ENCODE peak calls at places on chromosomes 12 and 14, in nine cellular contexts. V is neural crest cell; O is IMR-90; A is ACHN; T is progenitor cell of endocrine pancreas; J is H7; D is astrocyte of the spinal cord; E is CD4-positive, alpha-beta memory T cell; U is activated naive CD4-positive, alpha-beta T cell treated with anti-CD3 and anti-CD28 coated beads, Interleukin-2, amount 50 U/mL, for 16 hours. Q is an unnamed sample.
A peak's percentile ranks its signal among the peaks of the same experiment; 100 is the strongest.

GRCh38 chr12:121238604-121239334 is 28.8 kb downstream of the P2RX4 start:
- DNase-seq in U (no peak), E (no peak), J (peak; percentile 72), D (peak; percentile 5), A (no peak), T (no peak), O (no peak), V (no peak), Q (no peak)

GRCh38 chr12:124738636-124739467 is 124.8 kb downstream of the SCARB1 start:
- DNase-seq in D (peak; percentile 92), A (no peak), U (no peak), E (no peak), O (peak; percentile 82), V (peak; percentile 68), T (no peak), J (no peak), Q (peak; percentile 21)

GRCh38 chr14:58560208-58560607 is 77.6 kb upstream of the DACT1 start:
- DNase-seq in E (no peak), T (no peak), U (no peak), J (no peak), O (peak; percentile 80), A (no peak), D (no peak), V (no peak), Q (no peak)

GRCh38 chr12:43501705-43502104 is 50.3 kb downstream of the ADAMTS20 start:
- DNase-seq in V (no peak), D (peak; percentile 48), T (no peak), A (peak; percentile 44), J (peak; percentile 48), E (no peak), U (no peak), O (peak; percentile 34), Q (no peak)

GRCh38 chr12:2844786-2845185 is 10.0 kb upstream of the NRIP2 start:
- DNase-seq in D (no peak), V (no peak), T (no peak), A (no peak), U (no peak), O (peak; percentile 18), J (no peak), E (no peak), Q (no peak)

GRCh38 chr12:53289891-53290290 is 5.5 kb upstream of the PFDN5 start:
- DNase-seq in O (peak; percentile 52), D (no peak), U (no peak), T (no peak), A (peak; percentile 68), E (no peak), V (no peak), J (no peak), Q (no peak)

GRCh38 chr12:7801460-7801859 is 12.3 kb downstream of the NANOG start:
- DNase-seq in T (no peak), E (no peak), U (no peak), J (no peak), A (no peak), D (no peak), V (no peak), O (no peak), Q (no peak)

GRCh38 chr14:75440733-75441474 is 13.1 kb downstream of the JDP2 start:
- DNase-seq in V (no peak), T (no peak), D (peak; percentile 68), J (no peak), U (no peak), O (peak; percentile 94), A (no peak), E (no peak), Q (no peak)

GRCh38 chr14:33647385-33647786 is 303.5 kb downstream of the EGLN3 start:
- DNase-seq in D (peak; percentile 97), J (no peak), V (no peak), E (no peak), U (no peak), T (no peak), A (peak; percentile 78), O (peak; percentile 91), Q (peak; percentile 59)

GRCh38 chr12:7905071-7905470 is 30.9 kb downstream of the SLC2A3 start:
- DNase-seq in V (no peak), U (no peak), O (no peak), E (no peak), T (no peak), D (peak; percentile 31), J (no peak), A (no peak), Q (no peak)

GRCh38 chr12:124527861-124528561 is 39.4 kb downstream of the NCOR2 start:
- DNase-seq in J (peak; percentile 79), O (no peak), E (no peak), D (peak; percentile 75), T (no peak), V (no peak), A (no peak), U (no peak), Q (peak; percentile 79)

GRCh38 chr12:16588812-16589211 is 17.1 kb downstream of the LMO3 start:
- DNase-seq in E (no peak), T (no peak), J (no peak), U (no peak), D (no peak), V (no peak), A (no peak), O (peak; percentile 19), Q (no peak)

GRCh38 chr12:112096667-112097066 is 11.9 kb downstream of the NAA25 start:
- DNase-seq in D (peak; percentile 62), O (peak; percentile 89), U (no peak), E (no peak), V (no peak), T (no peak), J (no peak), A (peak; percentile 91), Q (peak; percentile 91)

GRCh38 chr14:85079842-85080741 is 449.9 kb upstream of the FLRT2 start:
- DNase-seq in J (no peak), T (no peak), U (no peak), E (no peak), D (no peak), V (no peak), A (no peak), O (no peak), Q (no peak)

GRCh38 chr12:570237-570925 is 92.9 kb downstream of the NINJ2 start:
- DNase-seq in E (no peak), A (peak; percentile 96), O (peak; percentile 82), V (peak; percentile 53), T (peak; percentile 54), J (peak; percentile 96), D (peak; percentile 85), U (no peak), Q (peak; percentile 50)

GRCh38 chr12:81644503-81644902 is 114.6 kb downstream of the PPFIA2 start:
- DNase-seq in U (no peak), T (no peak), A (peak; percentile 68), D (peak; percentile 71), O (peak; percentile 36), J (no peak), V (no peak), E (peak; percentile 32), Q (no peak)

GRCh38 chr12:122886851-122887816 is 8.8 kb downstream of the VPS37B start:
- DNase-seq in E (no peak), O (peak; percentile 76), D (peak; percentile 73), V (no peak), T (no peak), A (peak; percentile 94), J (no peak), U (peak; percentile 53), Q (peak; percentile 98)

GRCh38 chr14:87491816-87492215 is 501.2 kb downstream of the GALC start:
- DNase-seq in D (no peak), V (no peak), E (no peak), A (no peak), U (no peak), T (no peak), O (no peak), J (no peak), Q (no peak)

GRCh38 chr12:130473266-130473665 is 135.6 kb downstream of the PIWIL1 start:
- DNase-seq in T (no peak), U (no peak), E (no peak), J (peak; percentile 36), V (no peak), O (no peak), A (no peak), D (no peak), Q (no peak)

GRCh38 chr12:104182144-104182543 is 33.4 kb upstream of the TXNRD1 start:
- DNase-seq in D (peak; percentile 82), E (no peak), U (no peak), T (no peak), V (no peak), A (no peak), O (peak; percentile 96), J (no peak), Q (no peak)

GRCh38 chr12:39958377-39958776 is 147.5 kb downstream of the SLC2A13 start:
- DNase-seq in U (no peak), E (no peak), A (peak; percentile 22), D (no peak), O (no peak), J (peak; percentile 13), T (no peak), V (no peak), Q (no peak)

GRCh38 chr12:76909290-76909689 is 30.5 kb upstream of the CSRP2 start:
- DNase-seq in V (no peak), U (no peak), J (no peak), D (no peak), T (no peak), E (no peak), A (no peak), O (no peak), Q (no peak)

GRCh38 chr12:31245822-31246469 is 80.0 kb downstream of the SINHCAF start:
- DNase-seq in J (peak; percentile 68), E (no peak), T (no peak), U (no peak), D (no peak), V (no peak), A (no peak), O (no peak), Q (no peak)

GRCh38 chr14:50766338-50766886 is 64.5 kb downstream of the NIN start:
- DNase-seq in J (no peak), V (no peak), E (no peak), U (no peak), D (no peak), O (no peak), A (no peak), T (no peak), Q (no peak)

GRCh38 chr12:59365133-59365532 is 230.7 kb upstream of the SLC16A7 start:
- DNase-seq in D (no peak), A (no peak), V (no peak), J (no peak), U (no peak), E (no peak), O (no peak), T (no peak), Q (no peak)

GRCh38 chr12:39616251-39616650 is 3.4 kb downstream of the ABCD2 start:
- DNase-seq in U (no peak), A (no peak), O (no peak), T (no peak), J (no peak), D (no peak), V (no peak), E (no peak), Q (no peak)

GRCh38 chr12:12508612-12509011 is 54.1 kb downstream of the DUSP16 start:
- DNase-seq in J (no peak), T (no peak), U (no peak), V (no peak), A (no peak), E (no peak), O (peak; percentile 45), D (no peak), Q (no peak)

GRCh38 chr14:22426711-22427110 is 162.3 kb downstream of the DAD1 start:
- DNase-seq in U (no peak), V (no peak), A (no peak), T (no peak), D (no peak), O (no peak), J (no peak), E (no peak), Q (no peak)

GRCh38 chr12:88578821-88579518 is 1.3 kb downstream of the KITLG start:
- DNase-seq in T (peak; percentile 10), U (no peak), A (peak; percentile 85), D (no peak), E (no peak), J (peak; percentile 63), V (peak; percentile 19), O (no peak), Q (no peak)

GRCh38 chr12:89521348-89522238 is 3.0 kb downstream of the GALNT4 start:
- DNase-seq in O (peak; percentile 47), U (no peak), E (no peak), D (no peak), J (no peak), A (no peak), T (no peak), V (no peak), Q (no peak)

GRCh38 chr12:15171015-15171646 is 50.1 kb downstream of the RERG start:
- DNase-seq in D (no peak), T (no peak), V (no peak), O (no peak), J (no peak), A (peak; percentile 34), E (no peak), U (no peak), Q (no peak)

Q was measured in T1000.